ENCODE peak calls at places on chromosomes 11 and 22, in five cellular contexts. F, K, C, J and S are unnamed samples.

GRCh38 chr11:109641549-109641948 is 219.6 kb downstream of the C11orf87 start:
- DNase-seq in F (no peak), K (peak), C (no peak), J (no peak), S (peak)

GRCh38 chr22:50396751-50397370 is 53.7 kb downstream of the PPP6R2 start:
- DNase-seq in K (no peak), J (no peak), C (no peak), F (no peak), S (no peak)

GRCh38 chr11:10688401-10688800 is 5.2 kb downstream of the IRAG1 start:
- DNase-seq in C (no peak), F (no peak), J (no peak), K (no peak), S (peak)

GRCh38 chr11:46279393-46280099 is 2.1 kb downstream of the CREB3L1 start:
- DNase-seq in J (peak), K (no peak), F (no peak), C (peak), S (peak)

GRCh38 chr22:46134111-46134705 is 16.1 kb upstream of the PPARA start:
- DNase-seq in K (no peak), C (no peak), F (no peak), J (no peak), S (no peak)

GRCh38 chr11:62923634-62924411 is 2.7 kb upstream of the CHRM1 start:
- DNase-seq in F (no peak), K (no peak), C (no peak), J (no peak), S (peak)

GRCh38 chr22:43820671-43821305 is 8.7 kb upstream of the EFCAB6 start:
- DNase-seq in J (no peak), F (no peak), C (peak), K (no peak), S (peak)

GRCh38 chr11:133347988-133348387 is 184.3 kb downstream of the OPCML start:
- DNase-seq in J (no peak), K (no peak), C (no peak), F (no peak), S (no peak)

GRCh38 chr11:31262761-31263160 is 106.8 kb downstream of the DCDC1 start:
- DNase-seq in C (no peak), F (no peak), J (no peak), K (no peak), S (no peak)

GRCh38 chr22:36149464-36149863 is 11.1 kb downstream of the APOL3 start:
- DNase-seq in J (no peak), K (no peak), C (no peak), F (no peak), S (no peak)

GRCh38 chr11:71103266-71103665 is 149.1 kb downstream of the SHANK2 start:
- DNase-seq in J (no peak), F (no peak), K (no peak), C (no peak), S (no peak)

GRCh38 chr22:12613199-12613598 is 2914.8 kb upstream of the OR11H1 start:
- DNase-seq in F (no peak), K (no peak), C (no peak), J (no peak), S (no peak)

GRCh38 chr22:20009018-20009482 is 7.6 kb downstream of the ARVCF start:
- DNase-seq in C (no peak), K (no peak), F (no peak), J (no peak), S (no peak)